ENCODE peak calls at places on chromosome 14, in four cellular contexts. X is fibroblast of lung, C is cardiac muscle cell, M is GM06990. R is an unnamed sample.

GRCh38 chr14:92625213-92625612 is 111.6 kb downstream of the RIN3 start:
- DNase-seq in X (peak; percentile 94), C (no peak), M (no peak), R (no peak)

GRCh38 chr14:103740991-103741689 is 25.5 kb downstream of the ZFYVE21 start:
- DNase-seq in X (no peak), C (no peak), M (no peak), R (no peak)

GRCh38 chr14:60061371-60061770 is 30.4 kb upstream of the PCNX4 start:
- DNase-seq in X (peak; percentile 24), C (no peak), M (no peak), R (no peak)

GRCh38 chr14:80278293-80279037 is 67.2 kb upstream of the DIO2 start:
- DNase-seq in X (peak; percentile 39), C (no peak), M (no peak), R (no peak)

GRCh38 chr14:64637735-64638473 is 66.3 kb upstream of the PLEKHG3 start:
- DNase-seq in X (peak; percentile 42), C (no peak), M (no peak), R (no peak)

GRCh38 chr14:31766315-31766892 is 205.2 kb downstream of the NUBPL start:
- DNase-seq in X (no peak), C (no peak), M (no peak), R (no peak)

GRCh38 chr14:29035129-29035528 is 268.5 kb downstream of the FOXG1 start:
- DNase-seq in X (no peak), C (no peak), M (no peak), R (no peak)

GRCh38 chr14:33914676-33915516 is 36.0 kb downstream of the EGLN3 start:
- DNase-seq in X (peak; percentile 5), C (no peak), M (no peak), R (no peak)

GRCh38 chr14:53581497-53581896 is 375.1 kb downstream of the BMP4 start:
- DNase-seq in X (no peak), C (no peak), M (no peak), R (no peak)

GRCh38 chr14:87181288-87181687 is 811.7 kb downstream of the GALC start:
- DNase-seq in X (no peak), C (no peak), M (no peak), R (no peak)
- TF ChIP-seq CTCF in X (no peak), C (no peak), M (no peak), R (no peak)

DNA sequence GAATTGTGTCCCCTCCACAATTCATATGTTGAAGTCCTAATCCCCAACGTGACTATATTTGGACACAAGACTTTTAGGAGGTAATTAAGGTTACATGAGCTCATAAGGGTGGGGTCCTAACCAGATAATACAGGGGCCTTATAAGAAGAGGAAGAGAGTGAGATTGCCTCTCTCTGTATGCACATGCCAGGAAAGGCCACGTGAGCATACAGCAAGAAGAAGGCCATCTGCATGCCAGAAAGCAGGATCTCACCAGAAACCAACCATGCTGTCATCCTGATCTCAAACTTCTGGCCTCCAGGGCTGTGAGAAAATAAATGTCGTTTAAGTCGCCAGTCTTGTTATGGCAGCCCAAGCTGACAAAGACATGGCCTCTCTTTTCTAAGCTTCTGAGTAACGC is 69.0 kb upstream of the GPHB5 start:
- DNase-seq in X (no peak), C (no peak), M (no peak), R (no peak)
- TF ChIP-seq CTCF in X (no peak), C (no peak), M (no peak), R (no peak)

GRCh38 chr14:57848353-57848752 is 17.5 kb downstream of the SLC35F4 start:
- DNase-seq in X (no peak), C (no peak), M (no peak), R (no peak)

GRCh38 chr14:57846631-57847030 is 19.3 kb downstream of the SLC35F4 start:
- DNase-seq in X (peak; percentile 5), C (no peak), M (no peak), R (no peak)

GRCh38 chr14:57848786-57849185 is 17.1 kb downstream of the SLC35F4 start:
- DNase-seq in X (no peak), C (no peak), M (no peak), R (no peak)

GRCh38 chr14:57847096-57847495 is 18.8 kb downstream of the SLC35F4 start:
- DNase-seq in X (peak; percentile 16), C (no peak), M (no peak), R (no peak)

DNA sequence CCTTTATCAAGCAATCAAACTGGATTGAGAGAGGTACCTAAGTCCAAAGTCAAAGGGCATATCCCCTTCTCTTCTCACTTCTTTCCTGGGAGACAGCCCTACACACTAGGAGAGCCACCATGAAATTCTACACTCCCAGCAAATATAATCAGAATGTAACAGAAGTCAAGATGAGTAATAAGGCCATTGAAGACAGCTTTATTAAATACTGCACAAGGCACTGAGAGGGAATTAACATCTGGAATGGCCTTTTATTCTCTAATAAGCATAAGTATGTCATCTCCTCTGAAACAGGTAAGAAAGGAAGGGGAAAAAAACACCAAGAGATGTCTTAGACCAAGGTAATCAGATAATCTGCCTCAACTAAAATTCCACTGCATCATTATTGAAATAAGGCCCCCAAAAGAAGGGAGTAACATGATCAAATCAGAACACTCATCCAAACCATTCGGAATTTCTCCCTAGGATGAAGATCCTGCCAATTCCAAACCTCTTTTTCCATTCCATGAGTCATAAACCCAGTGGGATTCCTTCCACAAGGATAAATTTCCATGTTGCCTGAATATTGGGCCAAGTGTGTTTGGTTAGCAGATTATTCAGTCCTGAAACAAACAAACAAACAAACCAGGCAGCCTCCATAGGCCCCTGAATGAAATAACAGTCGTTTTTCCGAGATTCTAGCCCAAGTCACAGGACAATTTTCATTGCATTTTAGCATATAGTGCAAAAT is 19.9 kb downstream of the SLC35F4 start:
- DNase-seq in X (no peak), C (no peak), M (no peak), R (no peak)
- TF ChIP-seq CTCF in X (no peak), C (no peak), M (no peak), R (no peak)

DNA sequence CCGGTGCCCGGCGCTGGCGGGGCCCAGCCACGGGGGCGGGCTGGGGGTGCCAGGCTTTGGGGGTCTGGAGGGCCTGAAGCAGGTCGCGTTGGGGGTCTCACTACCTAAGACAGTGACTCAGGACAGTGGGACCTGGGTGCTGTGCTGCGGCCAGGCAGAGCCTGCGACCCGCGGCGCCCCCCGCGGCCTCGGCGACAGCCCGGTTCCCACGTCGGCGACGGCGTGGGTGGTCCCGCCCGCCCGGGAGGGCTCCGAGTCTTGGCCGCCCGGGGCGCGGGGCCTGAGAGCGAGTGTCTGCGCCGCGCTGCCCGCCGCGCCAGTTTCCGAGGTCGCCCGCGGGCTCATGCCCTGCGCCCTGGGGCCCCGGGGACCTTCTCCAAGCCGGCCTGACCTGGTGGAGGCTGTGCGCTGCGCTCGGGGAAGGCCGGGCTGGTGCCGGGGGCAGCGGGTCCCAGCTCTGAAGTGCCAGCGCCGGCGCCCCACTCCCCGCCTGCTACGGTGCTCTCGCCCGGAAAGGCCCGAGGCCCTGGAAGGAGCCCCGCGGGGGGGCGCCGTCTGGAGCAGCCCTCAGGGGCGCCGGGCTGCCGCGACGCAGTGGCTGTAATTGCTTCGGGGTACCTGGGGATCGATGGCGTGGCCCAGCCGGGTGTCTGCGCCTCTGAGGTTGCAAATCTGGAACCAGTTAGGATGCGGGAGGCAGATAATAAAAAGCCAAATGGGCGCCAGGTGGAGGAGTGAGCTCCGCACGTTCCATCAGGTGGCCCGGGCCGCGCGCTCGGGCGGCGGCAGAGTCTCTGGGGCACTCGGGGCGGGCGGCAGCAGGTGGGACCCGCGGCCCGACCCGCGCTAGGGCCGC is 102.5 kb upstream of the DIO3 start:
- DNase-seq in X (no peak), C (no peak), M (no peak), R (no peak)
- TF ChIP-seq CTCF in X (no peak), C (no peak), M (no peak), R (no peak)

R was measured in GM10248.